ENCODE peak calls at places on chromosomes 16 and 17, in six cellular contexts. One of them, this sample, is unnamed.

GRCh38 chr17:34651267-34651955 is 72.0 kb downstream of the TMEM132E start:
- DNase-seq in PC-3: no peak
- DNase-seq in GM23248: no peak
- DNase-seq in hepatocyte: no peak
- DNase-seq in fibroblast of lung: no peak
- DNase-seq in GM12878: no peak
- DNase-seq in this sample: no peak

GRCh38 chr16:27204232-27204915 is 1.0 kb downstream of the KDM8 start:
- DNase-seq in PC-3: no peak
- DNase-seq in GM23248: peak
- DNase-seq in hepatocyte: no peak
- DNase-seq in fibroblast of lung: no peak
- DNase-seq in GM12878: no peak
- DNase-seq in this sample: no peak

GRCh38 chr16:16861546-16861945 is 482.6 kb downstream of the NPIPA7 start:
- DNase-seq in PC-3: peak
- DNase-seq in GM23248: peak
- DNase-seq in hepatocyte: peak
- DNase-seq in fibroblast of lung: peak
- DNase-seq in GM12878: peak
- DNase-seq in this sample: peak

GRCh38 chr17:34858941-34859562 is 102.2 kb downstream of the CCT6B start:
- DNase-seq in PC-3: peak
- DNase-seq in GM23248: peak
- DNase-seq in hepatocyte: no peak
- DNase-seq in fibroblast of lung: no peak
- DNase-seq in GM12878: no peak
- DNase-seq in this sample: no peak

GRCh38 chr16:58047557-58048348 is 22.2 kb downstream of the MMP15 start:
- DNase-seq in PC-3: no peak
- DNase-seq in GM23248: no peak
- DNase-seq in hepatocyte: no peak
- DNase-seq in fibroblast of lung: no peak
- DNase-seq in GM12878: no peak
- DNase-seq in this sample: no peak

GRCh38 chr17:81035389-81036127 is 607 bp downstream of the BAIAP2 start:
- DNase-seq in PC-3: peak
- DNase-seq in GM23248: peak
- DNase-seq in hepatocyte: no peak
- DNase-seq in fibroblast of lung: peak
- DNase-seq in GM12878: no peak
- DNase-seq in this sample: no peak

GRCh38 chr16:57513371-57514102 is 22.8 kb downstream of the CCDC102A start:
- DNase-seq in PC-3: no peak
- DNase-seq in GM23248: no peak
- DNase-seq in hepatocyte: peak
- DNase-seq in fibroblast of lung: no peak
- DNase-seq in GM12878: no peak
- DNase-seq in this sample: no peak

GRCh38 chr17:42783062-42783777 is 2.8 kb downstream of the WNK4 start:
- DNase-seq in PC-3: peak
- DNase-seq in GM23248: peak
- DNase-seq in hepatocyte: no peak
- DNase-seq in fibroblast of lung: peak
- DNase-seq in GM12878: no peak
- DNase-seq in this sample: peak

GRCh38 chr16:87789437-87790277 is 23.9 kb upstream of the KLHDC4 start:
- DNase-seq in PC-3: peak
- DNase-seq in GM23248: peak
- DNase-seq in hepatocyte: peak
- DNase-seq in fibroblast of lung: peak
- DNase-seq in GM12878: no peak
- DNase-seq in this sample: peak

GRCh38 chr17:2510559-2510958 is 1.1 kb downstream of the METTL16 start:
- DNase-seq in PC-3: no peak
- DNase-seq in GM23248: no peak
- DNase-seq in hepatocyte: no peak
- DNase-seq in fibroblast of lung: no peak
- DNase-seq in GM12878: no peak
- DNase-seq in this sample: no peak

GRCh38 chr17:82400830-82401229 is 17.3 kb upstream of the HEXD start:
- DNase-seq in PC-3: no peak
- DNase-seq in GM23248: no peak
- DNase-seq in hepatocyte: no peak
- DNase-seq in fibroblast of lung: no peak
- DNase-seq in GM12878: no peak
- DNase-seq in this sample: no peak

GRCh38 chr17:52390422-52390821 is 231.9 kb upstream of the CA10 start:
- DNase-seq in PC-3: no peak
- DNase-seq in GM23248: no peak
- DNase-seq in hepatocyte: no peak
- DNase-seq in fibroblast of lung: no peak
- DNase-seq in GM12878: no peak
- DNase-seq in this sample: no peak

GRCh38 chr17:39123627-39124026 is 27.8 kb downstream of the PLXDC1 start:
- DNase-seq in PC-3: no peak
- DNase-seq in GM23248: no peak
- DNase-seq in hepatocyte: no peak
- DNase-seq in fibroblast of lung: no peak
- DNase-seq in GM12878: no peak
- DNase-seq in this sample: no peak

GRCh38 chr17:61410555-61411089 is 11.0 kb downstream of the TBX2 start:
- DNase-seq in PC-3: no peak
- DNase-seq in GM23248: peak
- DNase-seq in hepatocyte: peak
- DNase-seq in fibroblast of lung: peak
- DNase-seq in GM12878: no peak
- DNase-seq in this sample: peak

GRCh38 chr16:57045694-57046381 is 46.5 kb upstream of the CPNE2 start:
- DNase-seq in PC-3: peak
- DNase-seq in GM23248: peak
- DNase-seq in hepatocyte: peak
- DNase-seq in fibroblast of lung: peak
- DNase-seq in GM12878: peak
- DNase-seq in this sample: peak

GRCh38 chr17:67365762-67366192 is 600 bp downstream of the PSMD12 start:
- DNase-seq in PC-3: peak
- DNase-seq in GM23248: peak
- DNase-seq in hepatocyte: peak
- DNase-seq in fibroblast of lung: peak
- DNase-seq in GM12878: no peak
- DNase-seq in this sample: peak

GRCh38 chr17:67366193-67367157 is at the start of gene PSMD12:
- DNase-seq in PC-3: peak
- DNase-seq in GM23248: peak
- DNase-seq in hepatocyte: peak
- DNase-seq in fibroblast of lung: peak
- DNase-seq in GM12878: peak
- DNase-seq in this sample: peak

GRCh38 chr17:67360880-67361279 is 5.5 kb downstream of the PSMD12 start:
- DNase-seq in PC-3: no peak
- DNase-seq in GM23248: no peak
- DNase-seq in hepatocyte: no peak
- DNase-seq in fibroblast of lung: no peak
- DNase-seq in GM12878: no peak
- DNase-seq in this sample: no peak

GRCh38 chr17:67362173-67362572 is 4.2 kb downstream of the PSMD12 start:
- DNase-seq in PC-3: no peak
- DNase-seq in GM23248: no peak
- DNase-seq in hepatocyte: no peak
- DNase-seq in fibroblast of lung: no peak
- DNase-seq in GM12878: no peak
- DNase-seq in this sample: no peak

DNA sequence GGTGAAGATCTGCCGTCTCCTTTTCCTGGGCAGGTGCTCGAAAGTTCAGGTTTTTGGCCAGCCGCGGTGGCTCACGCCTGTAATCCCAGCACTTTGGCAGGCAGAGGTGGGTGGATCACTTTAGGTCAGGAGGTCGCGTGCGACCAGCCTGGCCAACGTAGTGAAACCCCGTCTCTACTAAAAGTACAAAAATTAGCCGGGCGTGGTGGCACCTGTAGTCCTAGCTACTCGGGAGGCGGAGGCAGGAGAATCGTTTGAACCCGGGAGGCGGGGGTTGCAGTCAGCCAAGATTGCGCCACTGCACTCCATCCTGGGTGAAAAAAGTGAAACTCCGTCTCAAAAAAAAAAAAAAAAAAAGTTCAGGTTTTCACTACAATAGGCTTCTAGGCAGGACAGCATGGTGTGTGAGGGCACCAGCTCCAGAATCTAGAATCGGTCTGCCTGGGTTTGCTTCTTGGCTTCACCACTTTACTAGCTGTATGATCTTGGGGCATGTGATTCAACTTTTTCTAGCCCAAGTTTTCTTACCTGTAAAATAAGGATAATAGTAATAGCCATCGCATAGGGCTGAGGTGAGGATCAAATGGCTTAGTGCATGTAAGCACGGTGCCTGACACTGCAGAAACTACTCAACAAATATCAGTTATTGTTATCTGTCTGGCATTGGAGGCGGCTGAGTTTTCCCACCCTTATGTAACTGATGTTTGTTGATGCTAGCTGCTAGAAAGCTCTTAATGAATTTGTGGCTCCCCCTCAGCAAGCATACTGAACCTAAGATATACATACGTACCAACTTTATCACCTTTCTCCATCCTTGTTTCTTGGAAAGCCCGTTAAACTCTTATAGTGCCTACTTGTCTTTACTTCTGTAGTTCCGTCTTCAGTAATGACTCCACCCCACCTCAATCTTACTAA is 1.3 kb downstream of the PSMD12 start:
- DNase-seq in PC-3: peak
- DNase-seq in GM23248: no peak
- DNase-seq in hepatocyte: no peak
- DNase-seq in fibroblast of lung: no peak
- DNase-seq in GM12878: no peak
- DNase-seq in this sample: no peak
- TF ChIP-seq EZH2 in PC-3: no peak
- TF ChIP-seq EZH2 in GM23248: no peak
- TF ChIP-seq EZH2 in hepatocyte: no peak
- TF ChIP-seq EZH2 in fibroblast of lung: no peak
- TF ChIP-seq EZH2 in GM12878: no peak
- TF ChIP-seq EZH2 in this sample: no peak

DNA sequence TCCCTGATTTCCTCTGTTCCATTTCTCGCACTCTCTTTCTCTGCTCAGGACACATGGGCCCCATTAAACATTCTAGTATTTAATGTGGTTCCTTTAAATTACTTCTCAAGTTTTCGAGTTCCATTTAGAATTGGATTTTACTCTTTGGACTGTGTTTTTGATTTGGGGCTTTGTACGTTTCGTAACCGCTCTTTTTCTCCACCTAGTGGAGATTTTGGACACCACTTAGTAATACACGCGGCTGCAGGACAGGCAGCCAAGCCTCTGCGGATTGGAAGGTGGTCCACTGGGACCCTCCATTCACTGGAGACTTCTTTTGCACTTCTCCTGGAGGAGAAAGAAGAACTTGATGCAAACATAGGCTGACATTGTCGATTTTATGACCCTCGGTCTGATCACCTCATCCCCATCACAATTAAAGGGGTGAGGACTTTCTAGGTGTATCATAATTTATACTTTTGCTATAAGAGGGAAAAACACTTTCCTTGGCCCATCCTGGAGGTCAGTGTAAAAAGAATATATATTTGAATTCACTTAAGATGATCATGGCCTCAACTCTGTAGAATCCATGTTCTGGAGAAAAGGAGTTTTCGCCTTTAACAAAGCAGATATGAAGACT is 85.8 kb downstream of the NOG start:
- DNase-seq in PC-3: peak
- DNase-seq in GM23248: peak
- DNase-seq in hepatocyte: peak
- DNase-seq in fibroblast of lung: peak
- DNase-seq in GM12878: no peak
- DNase-seq in this sample: no peak
- H2AFZ ChIP-seq in PC-3: peak
- H2AFZ ChIP-seq in GM23248: peak
- H2AFZ ChIP-seq in hepatocyte: peak
- H2AFZ ChIP-seq in fibroblast of lung: peak
- H2AFZ ChIP-seq in GM12878: no peak
- H2AFZ ChIP-seq in this sample: peak

GRCh38 chr16:71425746-71426068 is 16.1 kb downstream of the TLE7 start:
- DNase-seq in PC-3: no peak
- DNase-seq in GM23248: no peak
- DNase-seq in hepatocyte: no peak
- DNase-seq in fibroblast of lung: no peak
- DNase-seq in GM12878: no peak
- DNase-seq in this sample: no peak

GRCh38 chr16:71428385-71428784 is 13.5 kb downstream of the TLE7 start:
- DNase-seq in PC-3: no peak
- DNase-seq in GM23248: no peak
- DNase-seq in hepatocyte: no peak
- DNase-seq in fibroblast of lung: no peak
- DNase-seq in GM12878: no peak
- DNase-seq in this sample: no peak

GRCh38 chr16:71426880-71427615 is 14.8 kb downstream of the TLE7 start:
- DNase-seq in PC-3: no peak
- DNase-seq in GM23248: no peak
- DNase-seq in hepatocyte: no peak
- DNase-seq in fibroblast of lung: no peak
- DNase-seq in GM12878: no peak
- DNase-seq in this sample: no peak

GRCh38 chr16:71424626-71425025 is 17.2 kb downstream of the TLE7 start:
- DNase-seq in PC-3: no peak
- DNase-seq in GM23248: no peak
- DNase-seq in hepatocyte: no peak
- DNase-seq in fibroblast of lung: no peak
- DNase-seq in GM12878: no peak
- DNase-seq in this sample: no peak

DNA sequence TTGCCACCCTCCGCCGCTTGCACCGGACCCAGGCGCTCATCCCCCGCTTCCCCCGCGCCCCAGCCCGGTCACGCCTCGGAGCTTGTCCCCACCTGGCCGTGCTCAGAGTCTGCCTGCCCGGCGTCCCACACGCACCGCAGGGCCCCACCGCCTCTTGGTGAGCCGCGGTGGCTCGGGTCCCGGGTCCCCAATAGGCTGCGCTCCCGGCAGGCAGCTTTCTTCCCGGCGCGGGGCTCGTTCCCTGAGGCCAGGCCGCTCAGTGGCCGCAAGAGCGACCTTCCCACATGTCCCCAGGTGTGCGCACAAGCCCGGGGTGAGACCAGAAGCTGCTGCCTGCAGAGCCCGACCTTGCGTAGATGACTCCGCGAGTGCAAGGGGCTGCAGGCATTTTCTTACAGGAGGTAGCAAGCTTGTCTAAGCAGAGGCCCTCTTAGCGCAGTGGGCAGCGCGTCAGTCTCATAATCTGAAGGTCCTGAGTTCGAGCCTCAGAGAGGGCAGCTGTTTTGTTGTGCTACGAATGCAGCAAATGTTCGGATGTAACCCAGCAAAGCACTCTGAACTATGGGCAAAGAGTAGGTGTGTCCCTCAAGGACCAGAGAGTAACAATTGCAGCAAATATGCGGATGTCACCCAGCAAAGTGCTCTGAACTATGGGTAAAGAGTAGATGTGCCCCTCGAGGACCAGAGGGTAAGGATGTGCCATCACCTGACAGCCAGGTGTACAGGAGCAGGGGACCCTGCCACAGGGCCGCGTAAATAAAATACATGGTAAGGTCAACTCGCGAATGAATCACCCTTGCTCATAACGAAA is 15.6 kb downstream of the TLE7 start:
- DNase-seq in PC-3: no peak
- DNase-seq in GM23248: peak
- DNase-seq in hepatocyte: peak
- DNase-seq in fibroblast of lung: peak
- DNase-seq in GM12878: peak
- DNase-seq in this sample: peak
- TF ChIP-seq EZH2 in PC-3: no peak
- TF ChIP-seq EZH2 in GM23248: no peak
- TF ChIP-seq EZH2 in hepatocyte: no peak
- TF ChIP-seq EZH2 in fibroblast of lung: no peak
- TF ChIP-seq EZH2 in GM12878: no peak
- TF ChIP-seq EZH2 in this sample: no peak

GRCh38 chr17:73693016-73693545 is 48.8 kb upstream of the SDK2 start:
- DNase-seq in PC-3: no peak
- DNase-seq in GM23248: no peak
- DNase-seq in hepatocyte: no peak
- DNase-seq in fibroblast of lung: no peak
- DNase-seq in GM12878: no peak
- DNase-seq in this sample: no peak
- H2AFZ ChIP-seq in PC-3: no peak
- H2AFZ ChIP-seq in GM23248: no peak
- H2AFZ ChIP-seq in hepatocyte: no peak
- H2AFZ ChIP-seq in fibroblast of lung: no peak
- H2AFZ ChIP-seq in GM12878: no peak
- H2AFZ ChIP-seq in this sample: no peak

This sample was measured in astrocyte.